ENCODE peak calls at places on chromosomes 4 and X, in nine cellular contexts. One of them, this sample, is unnamed.

GRCh38 chr4:138751290-138751689 is 264.3 kb upstream of the NOCT start:
- DNase-seq in psoas muscle: no peak
- DNase-seq in naive thymus-derived CD4-positive, alpha-beta T cell: no peak
- DNase-seq in right cardiac atrium: no peak
- DNase-seq in Peyer's patch: no peak
- DNase-seq in lung: no peak
- DNase-seq in Panc1: no peak
- DNase-seq in CD4-positive, alpha-beta memory T cell: no peak
- DNase-seq in cardiac muscle cell: no peak
- DNase-seq in this sample: no peak

GRCh38 chr4:94827481-94828110 is 69.8 kb downstream of the BMPR1B start:
- DNase-seq in psoas muscle: no peak
- DNase-seq in naive thymus-derived CD4-positive, alpha-beta T cell: no peak
- DNase-seq in right cardiac atrium: no peak
- DNase-seq in Peyer's patch: no peak
- DNase-seq in lung: no peak
- DNase-seq in Panc1: peak
- DNase-seq in CD4-positive, alpha-beta memory T cell: no peak
- DNase-seq in cardiac muscle cell: no peak
- DNase-seq in this sample: no peak

GRCh38 chrX:110167952-110168451 is 149.9 kb downstream of the AMMECR1 start:
- DNase-seq in psoas muscle: peak
- DNase-seq in naive thymus-derived CD4-positive, alpha-beta T cell: peak
- DNase-seq in right cardiac atrium: no peak
- DNase-seq in Peyer's patch: no peak
- DNase-seq in lung: no peak
- DNase-seq in Panc1: no peak
- DNase-seq in CD4-positive, alpha-beta memory T cell: no peak
- DNase-seq in cardiac muscle cell: peak
- DNase-seq in this sample: no peak

GRCh38 chr4:69167300-69167699 is 47.2 kb downstream of the UGT2B11 start:
- DNase-seq in psoas muscle: no peak
- DNase-seq in naive thymus-derived CD4-positive, alpha-beta T cell: no peak
- DNase-seq in right cardiac atrium: no peak
- DNase-seq in Peyer's patch: no peak
- DNase-seq in lung: no peak
- DNase-seq in Panc1: no peak
- DNase-seq in CD4-positive, alpha-beta memory T cell: no peak
- DNase-seq in cardiac muscle cell: no peak
- DNase-seq in this sample: no peak

GRCh38 chr4:182560358-182560757 is 317.2 kb downstream of the TENM3 start:
- DNase-seq in psoas muscle: no peak
- DNase-seq in naive thymus-derived CD4-positive, alpha-beta T cell: no peak
- DNase-seq in right cardiac atrium: no peak
- DNase-seq in Peyer's patch: no peak
- DNase-seq in lung: no peak
- DNase-seq in Panc1: no peak
- DNase-seq in CD4-positive, alpha-beta memory T cell: no peak
- DNase-seq in cardiac muscle cell: no peak
- DNase-seq in this sample: no peak

GRCh38 chr4:57075353-57075752 is 34.8 kb downstream of the IGFBP7 start:
- DNase-seq in psoas muscle: no peak
- DNase-seq in naive thymus-derived CD4-positive, alpha-beta T cell: no peak
- DNase-seq in right cardiac atrium: no peak
- DNase-seq in Peyer's patch: no peak
- DNase-seq in lung: no peak
- DNase-seq in Panc1: no peak
- DNase-seq in CD4-positive, alpha-beta memory T cell: no peak
- DNase-seq in cardiac muscle cell: no peak
- DNase-seq in this sample: no peak

GRCh38 chr4:142373610-142374009 is 472.5 kb downstream of the INPP4B start:
- DNase-seq in psoas muscle: no peak
- DNase-seq in naive thymus-derived CD4-positive, alpha-beta T cell: no peak
- DNase-seq in right cardiac atrium: no peak
- DNase-seq in Peyer's patch: no peak
- DNase-seq in lung: no peak
- DNase-seq in Panc1: no peak
- DNase-seq in CD4-positive, alpha-beta memory T cell: no peak
- DNase-seq in cardiac muscle cell: no peak
- DNase-seq in this sample: no peak

GRCh38 chr4:105058177-105058812 is 88.4 kb upstream of the TET2 start:
- DNase-seq in psoas muscle: no peak
- DNase-seq in naive thymus-derived CD4-positive, alpha-beta T cell: no peak
- DNase-seq in right cardiac atrium: no peak
- DNase-seq in Peyer's patch: no peak
- DNase-seq in lung: no peak
- DNase-seq in Panc1: no peak
- DNase-seq in CD4-positive, alpha-beta memory T cell: no peak
- DNase-seq in cardiac muscle cell: no peak
- DNase-seq in this sample: no peak

GRCh38 chr4:3010998-3011397 is 47.6 kb downstream of the GRK4 start:
- DNase-seq in psoas muscle: no peak
- DNase-seq in naive thymus-derived CD4-positive, alpha-beta T cell: no peak
- DNase-seq in right cardiac atrium: no peak
- DNase-seq in Peyer's patch: no peak
- DNase-seq in lung: no peak
- DNase-seq in Panc1: peak
- DNase-seq in CD4-positive, alpha-beta memory T cell: no peak
- DNase-seq in cardiac muscle cell: no peak
- DNase-seq in this sample: peak

GRCh38 chr4:140141196-140141845 is 12.7 kb downstream of the MAML3 start:
- DNase-seq in psoas muscle: no peak
- DNase-seq in naive thymus-derived CD4-positive, alpha-beta T cell: no peak
- DNase-seq in right cardiac atrium: no peak
- DNase-seq in Peyer's patch: no peak
- DNase-seq in lung: no peak
- DNase-seq in Panc1: no peak
- DNase-seq in CD4-positive, alpha-beta memory T cell: no peak
- DNase-seq in cardiac muscle cell: no peak
- DNase-seq in this sample: peak
- H3K27ac ChIP-seq in psoas muscle: no peak
- H3K27ac ChIP-seq in naive thymus-derived CD4-positive, alpha-beta T cell: no peak
- H3K27ac ChIP-seq in right cardiac atrium: no peak
- H3K27ac ChIP-seq in Peyer's patch: no peak
- H3K27ac ChIP-seq in lung: no peak
- H3K27ac ChIP-seq in Panc1: peak
- H3K27ac ChIP-seq in CD4-positive, alpha-beta memory T cell: no peak
- H3K27ac ChIP-seq in cardiac muscle cell: no peak
- H3K27ac ChIP-seq in this sample: peak

GRCh38 chrX:9356846-9357245 is 108.0 kb upstream of the TBL1X start:
- DNase-seq in psoas muscle: no peak
- DNase-seq in naive thymus-derived CD4-positive, alpha-beta T cell: no peak
- DNase-seq in right cardiac atrium: no peak
- DNase-seq in Peyer's patch: no peak
- DNase-seq in lung: no peak
- DNase-seq in Panc1: no peak
- DNase-seq in CD4-positive, alpha-beta memory T cell: no peak
- DNase-seq in cardiac muscle cell: no peak
- DNase-seq in this sample: no peak
- H3K27ac ChIP-seq in psoas muscle: no peak
- H3K27ac ChIP-seq in naive thymus-derived CD4-positive, alpha-beta T cell: no peak
- H3K27ac ChIP-seq in right cardiac atrium: no peak
- H3K27ac ChIP-seq in Peyer's patch: no peak
- H3K27ac ChIP-seq in lung: no peak
- H3K27ac ChIP-seq in Panc1: no peak
- H3K27ac ChIP-seq in CD4-positive, alpha-beta memory T cell: no peak
- H3K27ac ChIP-seq in cardiac muscle cell: no peak
- H3K27ac ChIP-seq in this sample: no peak

DNA sequence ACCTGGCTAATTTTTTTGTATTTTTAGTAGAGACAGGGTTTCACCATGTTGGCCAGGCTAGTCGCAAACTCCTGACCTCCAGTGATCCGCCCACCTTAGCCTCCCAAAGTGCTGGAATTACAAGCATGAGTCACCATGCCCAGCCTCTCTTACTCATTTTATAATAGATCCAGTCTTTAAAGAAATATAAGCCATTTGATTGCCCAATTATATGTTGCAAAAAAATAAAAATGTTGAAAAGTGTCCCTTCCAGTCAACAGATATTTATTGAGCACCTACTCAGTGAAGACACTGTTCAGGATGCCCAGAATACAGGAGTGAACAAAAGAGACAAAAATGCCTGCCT is 44.7 kb downstream of the PALLD start:
- DNase-seq in psoas muscle: no peak
- DNase-seq in naive thymus-derived CD4-positive, alpha-beta T cell: no peak
- DNase-seq in right cardiac atrium: no peak
- DNase-seq in Peyer's patch: no peak
- DNase-seq in lung: no peak
- DNase-seq in Panc1: no peak
- DNase-seq in CD4-positive, alpha-beta memory T cell: no peak
- DNase-seq in cardiac muscle cell: no peak
- DNase-seq in this sample: no peak
- H3K27ac ChIP-seq in psoas muscle: no peak
- H3K27ac ChIP-seq in naive thymus-derived CD4-positive, alpha-beta T cell: no peak
- H3K27ac ChIP-seq in right cardiac atrium: no peak
- H3K27ac ChIP-seq in Peyer's patch: no peak
- H3K27ac ChIP-seq in lung: no peak
- H3K27ac ChIP-seq in Panc1: no peak
- H3K27ac ChIP-seq in CD4-positive, alpha-beta memory T cell: no peak
- H3K27ac ChIP-seq in cardiac muscle cell: no peak
- H3K27ac ChIP-seq in this sample: no peak

GRCh38 chr4:43224591-43224990 is 332.1 kb downstream of the GRXCR1 start:
- DNase-seq in psoas muscle: no peak
- DNase-seq in naive thymus-derived CD4-positive, alpha-beta T cell: no peak
- DNase-seq in right cardiac atrium: no peak
- DNase-seq in Peyer's patch: no peak
- DNase-seq in lung: no peak
- DNase-seq in Panc1: no peak
- DNase-seq in CD4-positive, alpha-beta memory T cell: no peak
- DNase-seq in cardiac muscle cell: no peak
- DNase-seq in this sample: no peak

DNA sequence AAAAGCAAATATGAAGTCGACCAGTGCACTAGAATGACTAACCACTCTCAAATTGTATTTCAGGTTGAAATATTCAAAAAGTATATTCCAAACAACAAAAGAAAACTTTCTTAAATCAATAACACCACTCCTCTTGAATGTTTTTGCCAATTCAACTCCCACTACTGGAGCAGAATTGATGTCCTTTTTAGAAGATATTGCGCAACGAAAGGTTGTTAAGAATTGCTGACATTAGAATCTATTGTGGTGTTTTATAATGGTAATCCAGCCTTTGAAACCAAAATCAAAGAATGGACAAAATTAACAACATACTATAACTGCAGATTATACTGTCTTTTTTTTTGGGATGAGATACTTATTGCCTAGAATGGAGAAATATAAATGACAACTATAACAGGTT is 331.3 kb downstream of the GRXCR1 start:
- DNase-seq in psoas muscle: no peak
- DNase-seq in naive thymus-derived CD4-positive, alpha-beta T cell: no peak
- DNase-seq in right cardiac atrium: no peak
- DNase-seq in Peyer's patch: no peak
- DNase-seq in lung: no peak
- DNase-seq in Panc1: no peak
- DNase-seq in CD4-positive, alpha-beta memory T cell: no peak
- DNase-seq in cardiac muscle cell: no peak
- DNase-seq in this sample: no peak
- H3K27ac ChIP-seq in psoas muscle: no peak
- H3K27ac ChIP-seq in naive thymus-derived CD4-positive, alpha-beta T cell: no peak
- H3K27ac ChIP-seq in right cardiac atrium: no peak
- H3K27ac ChIP-seq in Peyer's patch: no peak
- H3K27ac ChIP-seq in lung: no peak
- H3K27ac ChIP-seq in Panc1: no peak
- H3K27ac ChIP-seq in CD4-positive, alpha-beta memory T cell: no peak
- H3K27ac ChIP-seq in cardiac muscle cell: no peak
- H3K27ac ChIP-seq in this sample: no peak

DNA sequence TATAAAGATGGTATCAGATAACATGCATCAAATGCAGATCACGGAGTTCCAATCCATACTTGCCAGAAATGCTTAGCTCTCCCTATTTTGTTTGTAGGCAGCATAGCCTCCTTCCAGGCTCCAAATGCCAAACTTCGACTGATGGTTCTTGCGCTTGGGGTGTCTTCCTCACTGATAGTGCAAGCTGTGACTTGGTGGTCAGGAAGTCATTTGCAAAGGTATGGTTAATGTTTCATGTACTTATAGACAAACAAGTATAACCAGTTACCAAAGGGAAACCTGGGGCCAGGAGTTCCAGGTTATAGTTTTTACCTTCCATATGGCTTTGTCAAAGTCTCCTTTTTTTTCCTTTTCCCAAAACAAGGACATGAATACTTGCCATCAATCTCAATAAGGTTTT is 5.3 kb downstream of the CWH43 start:
- DNase-seq in psoas muscle: no peak
- DNase-seq in naive thymus-derived CD4-positive, alpha-beta T cell: no peak
- DNase-seq in right cardiac atrium: no peak
- DNase-seq in Peyer's patch: no peak
- DNase-seq in lung: no peak
- DNase-seq in Panc1: no peak
- DNase-seq in CD4-positive, alpha-beta memory T cell: no peak
- DNase-seq in cardiac muscle cell: no peak
- DNase-seq in this sample: no peak
- H3K27ac ChIP-seq in psoas muscle: no peak
- H3K27ac ChIP-seq in naive thymus-derived CD4-positive, alpha-beta T cell: no peak
- H3K27ac ChIP-seq in right cardiac atrium: no peak
- H3K27ac ChIP-seq in Peyer's patch: no peak
- H3K27ac ChIP-seq in lung: no peak
- H3K27ac ChIP-seq in Panc1: no peak
- H3K27ac ChIP-seq in CD4-positive, alpha-beta memory T cell: no peak
- H3K27ac ChIP-seq in cardiac muscle cell: no peak
- H3K27ac ChIP-seq in this sample: no peak

DNA sequence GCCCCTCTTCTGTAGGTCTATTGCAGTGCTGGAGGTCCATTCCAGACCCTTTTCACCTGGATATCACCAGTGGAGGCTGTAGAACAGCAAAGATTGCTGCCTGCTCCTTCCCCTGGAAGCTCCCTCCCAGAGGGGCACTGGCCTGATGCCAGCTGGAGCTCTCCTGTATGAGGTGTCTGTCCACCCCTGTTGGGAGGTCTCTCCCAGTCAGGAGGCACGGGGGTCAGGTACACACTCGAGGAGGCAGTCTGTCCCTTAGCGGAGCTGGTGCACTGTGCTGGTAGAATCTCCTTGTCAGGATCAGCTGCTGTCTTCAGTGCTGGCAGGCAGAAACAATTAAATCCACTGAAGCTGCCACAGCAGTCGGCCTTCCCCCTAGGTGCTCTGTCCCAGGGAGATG is 276.6 kb downstream of the IL1RAPL2 start:
- DNase-seq in psoas muscle: no peak
- DNase-seq in naive thymus-derived CD4-positive, alpha-beta T cell: no peak
- DNase-seq in right cardiac atrium: peak
- DNase-seq in Peyer's patch: no peak
- DNase-seq in lung: no peak
- DNase-seq in Panc1: no peak
- DNase-seq in CD4-positive, alpha-beta memory T cell: no peak
- DNase-seq in cardiac muscle cell: no peak
- DNase-seq in this sample: no peak
- H3K27ac ChIP-seq in psoas muscle: no peak
- H3K27ac ChIP-seq in naive thymus-derived CD4-positive, alpha-beta T cell: no peak
- H3K27ac ChIP-seq in right cardiac atrium: no peak
- H3K27ac ChIP-seq in Peyer's patch: no peak
- H3K27ac ChIP-seq in lung: no peak
- H3K27ac ChIP-seq in Panc1: no peak
- H3K27ac ChIP-seq in CD4-positive, alpha-beta memory T cell: no peak
- H3K27ac ChIP-seq in cardiac muscle cell: no peak
- H3K27ac ChIP-seq in this sample: no peak

This sample was measured in body of pancreas.